ENCODE peak calls at places on chromosomes 1 and 21, in five cellular contexts. W is fibroblast of lung, X is AG04450, O is heart right ventricle, R is astrocyte of the spinal cord. D is an unnamed sample.

GRCh38 chr1:210448293-210448892 is 119.7 kb downstream of the HHAT start:
- DNase-seq in O (no peak), R (peak), W (peak), X (peak), D (peak)

GRCh38 chr1:61460230-61460629 is 264.7 kb downstream of the TM2D1 start:
- DNase-seq in O (no peak), R (no peak), W (no peak), X (no peak), D (no peak)

GRCh38 chr1:155978325-155978972 is at the start of gene ARHGEF2:
- DNase-seq in R (peak), W (peak), O (peak), X (no peak), D (peak)

GRCh38 chr1:45512641-45513054 is 9.0 kb downstream of the PRDX1 start:
- DNase-seq in W (peak), X (no peak), O (no peak), R (peak), D (peak)

GRCh38 chr1:38097256-38097655 is 50.7 kb upstream of the POU3F1 start:
- DNase-seq in W (no peak), X (no peak), O (no peak), R (no peak), D (no peak)

GRCh38 chr1:8903908-8904650 is 25.6 kb upstream of the ENO1 start:
- DNase-seq in R (peak), W (peak), X (peak), O (no peak), D (peak)

GRCh38 chr1:192807221-192807967 is 1.4 kb upstream of the RGS2 start:
- DNase-seq in R (peak), O (no peak), X (no peak), W (peak), D (peak)

GRCh38 chr1:44919387-44919786 is 67.0 kb downstream of the EIF2B3 start:
- DNase-seq in R (no peak), X (no peak), O (no peak), W (peak), D (no peak)

GRCh38 chr1:162561616-162562451 is at the start of gene UAP1:
- DNase-seq in O (no peak), X (no peak), W (no peak), R (peak), D (no peak)

GRCh38 chr1:58780586-58781452 is 3.0 kb downstream of the JUN start:
- DNase-seq in W (peak), O (no peak), X (no peak), R (peak), D (peak)

GRCh38 chr21:28922368-28922767 is 70.3 kb downstream of the LTN1 start:
- DNase-seq in W (no peak), O (no peak), R (no peak), X (no peak), D (no peak)

GRCh38 chr1:147628441-147628840 is 41.9 kb downstream of the ACP6 start:
- DNase-seq in R (no peak), X (no peak), W (no peak), O (no peak), D (no peak)

GRCh38 chr1:184002071-184002470 is 35.5 kb downstream of the COLGALT2 start:
- DNase-seq in R (peak), X (peak), W (peak), O (no peak), D (peak)

GRCh38 chr1:67194209-67194863 is 28.1 kb downstream of the IL23R start:
- DNase-seq in O (no peak), X (no peak), W (peak), R (peak), D (no peak)

GRCh38 chr1:41486892-41487728 is 2.6 kb upstream of the EDN2 start:
- DNase-seq in R (no peak), W (peak), O (no peak), X (no peak), D (no peak)

GRCh38 chr1:7703321-7704213 is 67.5 kb upstream of the VAMP3 start:
- DNase-seq in R (no peak), W (no peak), X (no peak), O (peak), D (no peak)

GRCh38 chr1:232620356-232620841 is 9.5 kb downstream of the SIPA1L2 start:
- DNase-seq in O (no peak), R (peak), W (peak), X (no peak), D (peak)

GRCh38 chr1:201561604-201562003 is 22.7 kb downstream of the NAV1 start:
- DNase-seq in W (peak), X (no peak), O (no peak), R (no peak), D (no peak)

GRCh38 chr1:38929054-38929453 is 12.6 kb downstream of the RHBDL2 start:
- DNase-seq in O (peak), R (no peak), X (no peak), W (no peak), D (no peak)

GRCh38 chr1:53810497-53810896 is 27.6 kb downstream of the NDC1 start:
- DNase-seq in R (no peak), O (no peak), X (no peak), W (no peak), D (no peak)

GRCh38 chr1:65769621-65770020 is 23.1 kb upstream of the PDE4B start:
- DNase-seq in X (no peak), O (no peak), R (no peak), W (peak), D (no peak)

GRCh38 chr1:19448491-19449439 is 36.6 kb downstream of the CAPZB start:
- DNase-seq in R (peak), X (peak), W (peak), O (peak), D (peak)

GRCh38 chr1:30512922-30513265 is 210.5 kb downstream of the MATN1 start:
- DNase-seq in W (no peak), O (no peak), R (no peak), X (no peak), D (no peak)

GRCh38 chr1:206687915-206688442 is 3.3 kb downstream of the MAPKAPK2 start:
- DNase-seq in R (peak), W (peak), O (no peak), X (no peak), D (no peak)

GRCh38 chr21:46661211-46661625 is 25.7 kb downstream of the PRMT2 start:
- DNase-seq in O (peak), W (peak), X (peak), R (peak), D (peak)

GRCh38 chr21:37742532-37742931 is 173.7 kb downstream of the KCNJ6 start:
- DNase-seq in O (no peak), R (no peak), X (no peak), W (peak), D (peak)

GRCh38 chr21:37749132-37749531 is 167.1 kb downstream of the KCNJ6 start:
- DNase-seq in O (no peak), W (no peak), X (no peak), R (no peak), D (peak)

GRCh38 chr21:37748351-37748750 is 167.9 kb downstream of the KCNJ6 start:
- DNase-seq in O (no peak), R (no peak), X (no peak), W (peak), D (no peak)

GRCh38 chr21:37751268-37751975 is 164.8 kb downstream of the KCNJ6 start:
- DNase-seq in W (peak), O (no peak), X (no peak), R (peak), D (peak)

DNA sequence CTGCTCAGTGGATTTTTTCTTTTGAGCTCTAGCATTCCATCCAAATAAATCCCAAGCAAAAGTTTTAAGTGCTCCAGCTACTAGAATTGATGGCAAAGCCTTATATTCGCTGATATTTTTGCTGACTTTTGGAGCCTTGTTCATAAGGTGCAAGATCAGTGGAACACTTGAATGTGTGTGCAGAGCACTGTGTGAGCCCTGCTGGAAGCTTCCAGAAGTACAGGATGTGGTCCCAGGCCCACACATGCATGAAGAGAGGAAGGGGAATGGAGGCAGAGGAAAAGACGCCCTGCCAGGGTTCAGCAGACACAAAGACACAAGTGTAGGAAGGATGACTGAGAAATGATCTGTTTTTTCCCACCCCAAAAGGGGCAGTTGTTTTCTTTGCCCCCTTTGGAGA is 169.4 kb downstream of the KCNJ6 start:
- DNase-seq in O (no peak), R (no peak), W (no peak), X (no peak), D (no peak)
- TF ChIP-seq CTCF in O (no peak), R (peak), W (no peak), X (peak), D (peak)

GRCh38 chr1:235918032-235918431 is 51.3 kb upstream of the LYST start:
- DNase-seq in R (no peak), X (no peak), O (no peak), W (no peak), D (no peak)

GRCh38 chr1:235919127-235919796 is 52.6 kb upstream of the LYST start:
- DNase-seq in O (no peak), W (no peak), X (no peak), R (peak), D (no peak)

GRCh38 chr1:235919797-235920475 is 53.2 kb upstream of the LYST start:
- DNase-seq in O (no peak), X (peak), R (peak), W (peak), D (peak)

GRCh38 chr1:235918481-235918880 is 51.8 kb upstream of the LYST start:
- DNase-seq in X (no peak), R (no peak), O (no peak), W (no peak), D (no peak)

GRCh38 chr1:235917267-235917811 is 50.6 kb upstream of the LYST start:
- DNase-seq in W (peak), R (peak), O (no peak), X (peak), D (peak)
- H3K4me3 ChIP-seq in W (no peak), R (no peak), O (no peak), X (no peak), D (no peak)

GRCh38 chr1:157739229-157739901 is 37.6 kb downstream of the FCRL2 start:
- DNase-seq in R (no peak), W (no peak), X (no peak), O (no peak), D (peak)
- TF ChIP-seq CTCF in R (no peak), W (no peak), X (no peak), O (no peak), D (no peak)

DNA sequence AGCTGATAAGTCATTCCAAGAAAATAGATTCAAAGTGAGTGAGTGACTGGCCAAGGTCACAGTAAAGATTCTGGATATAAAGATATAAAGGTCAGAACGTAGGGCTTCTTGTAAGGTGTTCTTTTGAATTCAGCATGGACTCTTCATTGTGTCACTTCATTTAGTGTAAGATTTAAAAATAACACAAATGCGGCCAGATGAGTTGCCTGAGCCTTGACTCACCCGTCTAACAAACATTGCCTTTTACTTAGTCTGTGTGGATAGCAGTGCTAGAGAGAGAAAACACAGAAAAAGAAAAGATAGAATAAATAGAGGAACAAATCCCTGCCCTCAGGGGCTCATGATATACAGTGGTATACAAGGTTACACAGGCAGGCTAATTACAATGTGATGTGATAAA is 223.4 kb downstream of the PLPP3 start:
- DNase-seq in W (peak), O (no peak), X (no peak), R (no peak), D (no peak)
- H3K4me3 ChIP-seq in W (no peak), O (no peak), X (no peak), R (no peak), D (no peak)

DNA sequence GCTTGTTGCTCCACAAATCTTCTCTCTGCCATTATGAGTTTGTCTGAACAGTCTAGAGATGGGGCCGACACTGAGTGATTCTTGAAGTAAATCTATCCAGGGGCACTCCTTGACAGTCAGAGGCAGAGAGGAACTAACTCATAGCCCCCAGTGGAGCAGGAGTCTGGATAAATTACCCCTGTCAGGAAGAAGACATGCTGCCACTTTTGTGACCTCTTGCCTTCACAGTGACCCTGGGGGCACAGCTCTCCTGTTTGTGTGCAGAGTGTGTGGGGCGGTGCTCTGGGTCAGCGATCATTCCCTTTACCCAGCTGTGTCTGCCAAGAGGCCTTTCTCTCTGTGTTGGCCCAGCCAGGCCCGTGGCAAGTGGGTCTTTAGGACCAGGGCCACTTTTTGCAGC is 29.5 kb downstream of the PEX14 start:
- DNase-seq in R (no peak), X (no peak), W (no peak), O (no peak), D (no peak)
- TF ChIP-seq CTCF in R (no peak), X (no peak), W (no peak), O (no peak), D (no peak)

D was measured in bronchial epithelial cell.